ENCODE peak calls at places on chromosomes 2 and 18, in eight cellular contexts. A is fibroblast of pulmonary artery; S is globus pallidus; J is Ammon's horn; T is AG20443; V is mesenteric fat pad; F is stimulated activated CD4-positive, alpha-beta T cell treated with anti-CD3 and anti-CD28 coated beads, Interleukin-1b, Interleukin-23, amount 100 ng/mL, for 24 hours; K is AG09319. H is an unnamed sample.

GRCh38 chr2:38514603-38515154 is 88.0 kb downstream of the HNRNPLL start:
- DNase-seq in A (no peak), S (no peak), J (no peak), T (no peak), V (no peak), F (no peak), K (no peak), H (no peak)

GRCh38 chr2:181395871-181396574 is 61.2 kb upstream of the ITGA4 start:
- DNase-seq in A (no peak), S (no peak), J (no peak), T (no peak), V (no peak), F (no peak), K (no peak), H (no peak)

GRCh38 chr2:178990533-178991241 is 59.2 kb downstream of the CCDC141 start:
- DNase-seq in A (no peak), S (no peak), J (no peak), T (no peak), V (no peak), F (no peak), K (no peak), H (no peak)

GRCh38 chr2:215973954-215974699 is 39.2 kb downstream of the MREG start:
- DNase-seq in A (peak), S (no peak), J (peak), T (peak), V (no peak), F (no peak), K (no peak), H (no peak)

GRCh38 chr18:77000527-77000926 is 132.1 kb downstream of the MBP start:
- DNase-seq in A (peak), S (no peak), J (peak), T (peak), V (no peak), F (no peak), K (no peak), H (no peak)

GRCh38 chr18:7317804-7318231 is 86.9 kb downstream of the LRRC30 start:
- DNase-seq in A (no peak), S (no peak), J (no peak), T (no peak), V (no peak), F (no peak), K (no peak), H (no peak)

GRCh38 chr2:218400167-218400929 is 680 bp downstream of the CTDSP1 start:
- DNase-seq in A (no peak), S (peak), J (no peak), T (no peak), V (no peak), F (peak), K (no peak), H (peak)

GRCh38 chr2:6872412-6872811 is 5.2 kb upstream of the RSAD2 start:
- DNase-seq in A (no peak), S (no peak), J (no peak), T (no peak), V (no peak), F (no peak), K (no peak), H (no peak)

GRCh38 chr18:31667185-31667584 is 17.2 kb downstream of the B4GALT6 start:
- DNase-seq in A (peak), S (no peak), J (no peak), T (no peak), V (no peak), F (no peak), K (no peak), H (no peak)

GRCh38 chr2:179837408-179837807 is 24.0 kb downstream of the ZNF385B start:
- DNase-seq in A (peak), S (no peak), J (no peak), T (peak), V (no peak), F (no peak), K (peak), H (no peak)

GRCh38 chr2:102064679-102065674 is 73.2 kb downstream of the IL1R2 start:
- DNase-seq in A (peak), S (no peak), J (no peak), T (peak), V (no peak), F (no peak), K (no peak), H (no peak)

GRCh38 chr18:79404567-79404910 is 8.8 kb downstream of the NFATC1 start:
- DNase-seq in A (no peak), S (no peak), J (no peak), T (peak), V (no peak), F (no peak), K (no peak), H (no peak)

GRCh38 chr18:46071615-46071893 is 506 bp downstream of the PSTPIP2 start:
- DNase-seq in A (no peak), S (no peak), J (no peak), T (no peak), V (no peak), F (no peak), K (no peak), H (no peak)

GRCh38 chr2:223725494-223725893 is 111.9 kb downstream of the AP1S3 start:
- DNase-seq in A (peak), S (peak), J (peak), T (peak), V (no peak), F (no peak), K (peak), H (no peak)

GRCh38 chr2:46781468-46782189 is 134.0 kb downstream of the MCFD2 start:
- DNase-seq in A (peak), S (no peak), J (no peak), T (no peak), V (no peak), F (no peak), K (no peak), H (no peak)

H was measured in activated gamma-delta T cell.